ENCODE peak calls at places on chromosome 4, in ten cellular contexts. J, S, Q, V, O, M, F, R, U and Z are unnamed samples.

GRCh38 chr4:151025759-151026158 is 10.7 kb upstream of the LRBA start:
- DNase-seq in J (peak), S (no peak), Q (no peak), V (no peak), O (peak), M (no peak), F (no peak), R (no peak), U (no peak), Z (no peak)

GRCh38 chr4:41990029-41990382 is 324 bp upstream of the SLC30A9 start:
- DNase-seq in J (no peak), S (no peak), Q (no peak), V (no peak), O (no peak), M (no peak), F (no peak), R (no peak), U (no peak), Z (no peak)

GRCh38 chr4:97016186-97016945 is 1126.9 kb downstream of the STPG2 start:
- DNase-seq in J (no peak), S (no peak), Q (no peak), V (no peak), O (peak), M (no peak), F (no peak), R (no peak), U (no peak), Z (no peak)

GRCh38 chr4:108620933-108621905 is 843 bp downstream of the RPL34 start:
- DNase-seq in J (no peak), S (no peak), Q (no peak), V (no peak), O (peak), M (no peak), F (no peak), R (no peak), U (no peak), Z (no peak)

GRCh38 chr4:53281438-53281837 is 84.4 kb downstream of the SCFD2 start:
- DNase-seq in J (no peak), S (no peak), Q (no peak), V (no peak), O (no peak), M (no peak), F (no peak), R (no peak), U (no peak), Z (no peak)

GRCh38 chr4:76200771-76201224 is 12.8 kb downstream of the SCARB2 start:
- DNase-seq in J (peak), S (no peak), Q (no peak), V (no peak), O (peak), M (no peak), F (no peak), R (peak), U (no peak), Z (no peak)

GRCh38 chr4:147049940-147050852 is 104.5 kb upstream of the TTC29 start:
- DNase-seq in J (no peak), S (peak), Q (no peak), V (no peak), O (no peak), M (no peak), F (no peak), R (no peak), U (no peak), Z (no peak)

GRCh38 chr4:15455290-15455689 is 14.4 kb upstream of the CC2D2A start:
- DNase-seq in J (no peak), S (no peak), Q (no peak), V (no peak), O (no peak), M (no peak), F (no peak), R (peak), U (peak), Z (no peak)

GRCh38 chr4:129821963-129822362 is 726.0 kb downstream of the C4orf33 start:
- DNase-seq in J (no peak), S (no peak), Q (no peak), V (no peak), O (no peak), M (no peak), F (no peak), R (no peak), U (no peak), Z (no peak)

GRCh38 chr4:180436366-180436765 is 1806.8 kb upstream of the TENM3 start:
- DNase-seq in J (no peak), S (no peak), Q (no peak), V (no peak), O (no peak), M (no peak), F (no peak), R (no peak), U (no peak), Z (no peak)

GRCh38 chr4:74390677-74391076 is 25.7 kb downstream of the EREG start:
- DNase-seq in J (no peak), S (no peak), Q (no peak), V (no peak), O (no peak), M (no peak), F (no peak), R (no peak), U (no peak), Z (no peak)

GRCh38 chr4:91502365-91502764 is 801.4 kb upstream of the GRID2 start:
- DNase-seq in J (no peak), S (no peak), Q (no peak), V (no peak), O (peak), M (no peak), F (peak), R (peak), U (no peak), Z (peak)

GRCh38 chr4:103046416-103047290 is 27.1 kb upstream of the SLC9B1 start:
- DNase-seq in J (peak), S (no peak), Q (no peak), V (peak), O (peak), M (peak), F (peak), R (peak), U (peak), Z (no peak)

GRCh38 chr4:88858752-88859151 is 161.1 kb upstream of the NAP1L5 start:
- DNase-seq in J (no peak), S (no peak), Q (no peak), V (peak), O (no peak), M (no peak), F (no peak), R (no peak), U (no peak), Z (no peak)

GRCh38 chr4:147173797-147174196 is 228.1 kb upstream of the TTC29 start:
- DNase-seq in J (no peak), S (no peak), Q (no peak), V (no peak), O (no peak), M (no peak), F (no peak), R (no peak), U (no peak), Z (no peak)

GRCh38 chr4:146343199-146343598 is 128.9 kb downstream of the REELD1 start:
- DNase-seq in J (no peak), S (no peak), Q (no peak), V (no peak), O (no peak), M (no peak), F (no peak), R (no peak), U (no peak), Z (no peak)

GRCh38 chr4:102761478-102761790 is 666 bp upstream of the MANBA start:
- DNase-seq in J (no peak), S (no peak), Q (no peak), V (no peak), O (peak), M (no peak), F (no peak), R (peak), U (no peak), Z (no peak)

GRCh38 chr4:44150091-44150576 is 298.5 kb downstream of the KCTD8 start:
- DNase-seq in J (no peak), S (no peak), Q (no peak), V (no peak), O (no peak), M (no peak), F (no peak), R (no peak), U (no peak), Z (no peak)

GRCh38 chr4:119211856-119212250 is 660 bp upstream of the USP53 start:
- DNase-seq in J (no peak), S (no peak), Q (peak), V (no peak), O (no peak), M (no peak), F (no peak), R (no peak), U (peak), Z (no peak)

GRCh38 chr4:53734584-53735363 is 143.5 kb upstream of the LNX1 start:
- DNase-seq in J (no peak), S (no peak), Q (no peak), V (no peak), O (no peak), M (no peak), F (no peak), R (no peak), U (peak), Z (no peak)

GRCh38 chr4:36997727-36998126 is 246.8 kb upstream of the NWD2 start:
- DNase-seq in J (no peak), S (no peak), Q (no peak), V (no peak), O (no peak), M (no peak), F (no peak), R (no peak), U (no peak), Z (no peak)

GRCh38 chr4:175906397-175906796 is 94.3 kb upstream of the GPM6A start:
- DNase-seq in J (no peak), S (no peak), Q (no peak), V (no peak), O (no peak), M (no peak), F (no peak), R (no peak), U (no peak), Z (no peak)

GRCh38 chr4:118338981-118339765 is 13.6 kb downstream of the PRSS12 start:
- DNase-seq in J (no peak), S (no peak), Q (no peak), V (no peak), O (no peak), M (no peak), F (no peak), R (no peak), U (no peak), Z (no peak)

GRCh38 chr4:172601195-172601594 is 567.4 kb upstream of the GALNT7 start:
- DNase-seq in J (no peak), S (no peak), Q (no peak), V (no peak), O (no peak), M (no peak), F (peak), R (no peak), U (no peak), Z (no peak)

GRCh38 chr4:145481164-145481941 is at the start of gene SMAD1:
- DNase-seq in J (peak), S (peak), Q (no peak), V (peak), O (peak), M (no peak), F (peak), R (peak), U (peak), Z (peak)

GRCh38 chr4:5712517-5712916 is 1.5 kb downstream of the EVC start:
- DNase-seq in J (no peak), S (no peak), Q (no peak), V (no peak), O (no peak), M (no peak), F (no peak), R (no peak), U (no peak), Z (peak)

GRCh38 chr4:82480786-82481317 is 50.5 kb downstream of the ENOPH1 start:
- DNase-seq in J (no peak), S (no peak), Q (no peak), V (no peak), O (no peak), M (no peak), F (no peak), R (no peak), U (no peak), Z (no peak)

GRCh38 chr4:87087015-87087920 is 133.2 kb downstream of the KLHL8 start:
- DNase-seq in J (no peak), S (no peak), Q (no peak), V (no peak), O (no peak), M (no peak), F (no peak), R (no peak), U (no peak), Z (no peak)

GRCh38 chr4:173169178-173169427 is 492 bp downstream of the GALNT7 start:
- DNase-seq in J (no peak), S (no peak), Q (no peak), V (no peak), O (no peak), M (no peak), F (peak), R (no peak), U (no peak), Z (no peak)

GRCh38 chr4:140755811-140756291 is 334 bp downstream of the TBC1D9 start:
- DNase-seq in J (no peak), S (peak), Q (no peak), V (peak), O (peak), M (no peak), F (peak), R (peak), U (no peak), Z (no peak)

GRCh38 chr4:170794532-170794931 is 704.8 kb upstream of the AADAT start:
- DNase-seq in J (no peak), S (no peak), Q (no peak), V (no peak), O (no peak), M (no peak), F (no peak), R (no peak), U (no peak), Z (no peak)

GRCh38 chr4:6221296-6221850 is 21.0 kb upstream of the JAKMIP1 start:
- DNase-seq in J (peak), S (no peak), Q (no peak), V (no peak), O (peak), M (no peak), F (no peak), R (no peak), U (no peak), Z (no peak)

GRCh38 chr4:185740471-185740873 is 71.5 kb downstream of the SORBS2 start:
- DNase-seq in J (no peak), S (no peak), Q (no peak), V (no peak), O (no peak), M (no peak), F (no peak), R (no peak), U (no peak), Z (no peak)